ENCODE peak calls at places on chromosome 17, in eight cellular contexts. One of them, this sample, is unnamed. For H3K27me3, the result is how much of the 10 kb centered on the place peaks cover.

GRCh38 chr17:61409301-61410099 is 9.9 kb downstream of the TBX2 start:
- DNase-seq in naive thymus-derived CD4-positive, alpha-beta T cell: no peak
- DNase-seq in heart right ventricle: peak
- DNase-seq in tibial nerve: no peak
- DNase-seq in AG04450: no peak
- DNase-seq in IMR-90: peak
- DNase-seq in body of pancreas: peak
- DNase-seq in left lung: peak
- DNase-seq in this sample: no peak

GRCh38 chr17:71184716-71185115 is 936.1 kb upstream of the SOX9 start:
- DNase-seq in heart right ventricle: no peak
- DNase-seq in IMR-90: no peak
- DNase-seq in AG04450: no peak
- DNase-seq in tibial nerve: no peak
- DNase-seq in left lung: no peak
- DNase-seq in naive thymus-derived CD4-positive, alpha-beta T cell: no peak
- DNase-seq in body of pancreas: no peak
- DNase-seq in this sample: no peak

GRCh38 chr17:5181509-5182305 is 10.0 kb downstream of the ZNF594 start:
- DNase-seq in tibial nerve: no peak
- DNase-seq in IMR-90: no peak
- DNase-seq in heart right ventricle: no peak
- DNase-seq in body of pancreas: no peak
- DNase-seq in left lung: no peak
- DNase-seq in naive thymus-derived CD4-positive, alpha-beta T cell: no peak
- DNase-seq in AG04450: no peak
- DNase-seq in this sample: no peak

GRCh38 chr17:77875881-77876509 is 82.5 kb upstream of the TNRC6C start:
- DNase-seq in heart right ventricle: peak
- DNase-seq in naive thymus-derived CD4-positive, alpha-beta T cell: no peak
- DNase-seq in tibial nerve: no peak
- DNase-seq in body of pancreas: no peak
- DNase-seq in IMR-90: peak
- DNase-seq in AG04450: no peak
- DNase-seq in left lung: no peak
- DNase-seq in this sample: no peak

GRCh38 chr17:330993-331701 is 21.5 kb downstream of the RPH3AL start:
- DNase-seq in body of pancreas: peak
- DNase-seq in naive thymus-derived CD4-positive, alpha-beta T cell: no peak
- DNase-seq in heart right ventricle: peak
- DNase-seq in left lung: no peak
- DNase-seq in IMR-90: no peak
- DNase-seq in tibial nerve: no peak
- DNase-seq in AG04450: no peak
- DNase-seq in this sample: peak

GRCh38 chr17:79027925-79028491 is 4.0 kb downstream of the C1QTNF1 start:
- DNase-seq in IMR-90: no peak
- DNase-seq in body of pancreas: no peak
- DNase-seq in heart right ventricle: peak
- DNase-seq in AG04450: no peak
- DNase-seq in left lung: no peak
- DNase-seq in naive thymus-derived CD4-positive, alpha-beta T cell: no peak
- DNase-seq in tibial nerve: no peak
- DNase-seq in this sample: no peak

GRCh38 chr17:66354981-66355380 is 52.6 kb downstream of the PRKCA start:
- DNase-seq in IMR-90: peak
- DNase-seq in body of pancreas: no peak
- DNase-seq in tibial nerve: no peak
- DNase-seq in heart right ventricle: no peak
- DNase-seq in AG04450: peak
- DNase-seq in naive thymus-derived CD4-positive, alpha-beta T cell: no peak
- DNase-seq in left lung: no peak
- DNase-seq in this sample: no peak

GRCh38 chr17:43545383-43545632 is 832 bp downstream of the ETV4 start:
- DNase-seq in body of pancreas: no peak
- DNase-seq in heart right ventricle: peak
- DNase-seq in AG04450: no peak
- DNase-seq in naive thymus-derived CD4-positive, alpha-beta T cell: no peak
- DNase-seq in tibial nerve: no peak
- DNase-seq in IMR-90: peak
- DNase-seq in left lung: peak
- DNase-seq in this sample: peak

GRCh38 chr17:68291836-68292688 is 767 bp downstream of the ARSG start:
- DNase-seq in left lung: peak
- DNase-seq in body of pancreas: peak
- DNase-seq in IMR-90: peak
- DNase-seq in AG04450: no peak
- DNase-seq in heart right ventricle: peak
- DNase-seq in naive thymus-derived CD4-positive, alpha-beta T cell: peak
- DNase-seq in tibial nerve: peak
- DNase-seq in this sample: peak

GRCh38 chr17:38898812-38899348 is 26.5 kb upstream of the LASP1NB start:
- DNase-seq in AG04450: no peak
- DNase-seq in naive thymus-derived CD4-positive, alpha-beta T cell: peak
- DNase-seq in left lung: peak
- DNase-seq in heart right ventricle: peak
- DNase-seq in body of pancreas: peak
- DNase-seq in IMR-90: no peak
- DNase-seq in tibial nerve: no peak
- DNase-seq in this sample: peak

GRCh38 chr17:43905400-43905984 is 1.8 kb downstream of the MPP2 start:
- DNase-seq in left lung: no peak
- DNase-seq in body of pancreas: no peak
- DNase-seq in tibial nerve: no peak
- DNase-seq in naive thymus-derived CD4-positive, alpha-beta T cell: no peak
- DNase-seq in IMR-90: no peak
- DNase-seq in heart right ventricle: no peak
- DNase-seq in AG04450: no peak
- DNase-seq in this sample: no peak

GRCh38 chr17:72447251-72447640 is 326.4 kb downstream of the SOX9 start:
- DNase-seq in AG04450: no peak
- DNase-seq in body of pancreas: no peak
- DNase-seq in naive thymus-derived CD4-positive, alpha-beta T cell: no peak
- DNase-seq in heart right ventricle: no peak
- DNase-seq in tibial nerve: no peak
- DNase-seq in left lung: no peak
- DNase-seq in IMR-90: no peak
- DNase-seq in this sample: no peak

GRCh38 chr17:81961554-81962498 is 839 bp upstream of the NOTUM start:
- DNase-seq in naive thymus-derived CD4-positive, alpha-beta T cell: no peak
- DNase-seq in heart right ventricle: no peak
- DNase-seq in AG04450: no peak
- DNase-seq in body of pancreas: no peak
- DNase-seq in tibial nerve: no peak
- DNase-seq in IMR-90: no peak
- DNase-seq in left lung: no peak
- DNase-seq in this sample: peak

GRCh38 chr17:40323317-40323716 is 14.3 kb downstream of the RARA start:
- DNase-seq in IMR-90: no peak
- DNase-seq in tibial nerve: no peak
- DNase-seq in naive thymus-derived CD4-positive, alpha-beta T cell: no peak
- DNase-seq in body of pancreas: no peak
- DNase-seq in left lung: peak
- DNase-seq in AG04450: no peak
- DNase-seq in heart right ventricle: no peak
- DNase-seq in this sample: no peak

GRCh38 chr17:76204277-76204676 is 36.0 kb downstream of the RNF157 start:
- DNase-seq in naive thymus-derived CD4-positive, alpha-beta T cell: no peak
- DNase-seq in heart right ventricle: no peak
- DNase-seq in IMR-90: peak
- DNase-seq in AG04450: peak
- DNase-seq in left lung: no peak
- DNase-seq in tibial nerve: no peak
- DNase-seq in body of pancreas: no peak
- DNase-seq in this sample: no peak

GRCh38 chr17:27496971-27497370 is 40.7 kb downstream of the KSR1 start:
- DNase-seq in heart right ventricle: no peak
- DNase-seq in IMR-90: no peak
- DNase-seq in naive thymus-derived CD4-positive, alpha-beta T cell: no peak
- DNase-seq in left lung: no peak
- DNase-seq in body of pancreas: no peak
- DNase-seq in tibial nerve: no peak
- DNase-seq in AG04450: no peak
- DNase-seq in this sample: no peak

GRCh38 chr17:27455914-27456680 is at the start of gene KSR1:
- DNase-seq in heart right ventricle: peak
- DNase-seq in AG04450: no peak
- DNase-seq in body of pancreas: peak
- DNase-seq in IMR-90: peak
- DNase-seq in naive thymus-derived CD4-positive, alpha-beta T cell: peak
- DNase-seq in left lung: peak
- DNase-seq in tibial nerve: peak
- DNase-seq in this sample: peak

GRCh38 chr17:72977768-72978417 is 114.6 kb downstream of the SLC39A11 start:
- DNase-seq in tibial nerve: no peak
- DNase-seq in AG04450: no peak
- DNase-seq in naive thymus-derived CD4-positive, alpha-beta T cell: no peak
- DNase-seq in IMR-90: peak
- DNase-seq in body of pancreas: no peak
- DNase-seq in left lung: no peak
- DNase-seq in heart right ventricle: no peak
- DNase-seq in this sample: no peak

GRCh38 chr17:78341559-78342437 is 18.1 kb downstream of the SOCS3 start:
- DNase-seq in body of pancreas: peak
- DNase-seq in AG04450: no peak
- DNase-seq in left lung: peak
- DNase-seq in tibial nerve: no peak
- DNase-seq in IMR-90: peak
- DNase-seq in naive thymus-derived CD4-positive, alpha-beta T cell: no peak
- DNase-seq in heart right ventricle: peak
- DNase-seq in this sample: no peak

GRCh38 chr17:62824290-62825135 is 16.4 kb upstream of the MARCHF10 start:
- DNase-seq in body of pancreas: no peak
- DNase-seq in heart right ventricle: no peak
- DNase-seq in left lung: no peak
- DNase-seq in tibial nerve: no peak
- DNase-seq in AG04450: peak
- DNase-seq in naive thymus-derived CD4-positive, alpha-beta T cell: no peak
- DNase-seq in IMR-90: peak
- DNase-seq in this sample: no peak

GRCh38 chr17:62966426-62967110 is 533 bp downstream of the TANC2 start:
- DNase-seq in naive thymus-derived CD4-positive, alpha-beta T cell: no peak
- DNase-seq in body of pancreas: peak
- DNase-seq in left lung: peak
- DNase-seq in IMR-90: peak
- DNase-seq in heart right ventricle: peak
- DNase-seq in tibial nerve: peak
- DNase-seq in AG04450: no peak
- DNase-seq in this sample: no peak

GRCh38 chr17:11823862-11824261 is 173.4 kb downstream of the ZNF18 start:
- DNase-seq in body of pancreas: no peak
- DNase-seq in naive thymus-derived CD4-positive, alpha-beta T cell: no peak
- DNase-seq in left lung: no peak
- DNase-seq in IMR-90: no peak
- DNase-seq in heart right ventricle: no peak
- DNase-seq in AG04450: no peak
- DNase-seq in tibial nerve: no peak
- DNase-seq in this sample: no peak
- H3K27ac ChIP-seq in body of pancreas: no peak
- H3K27ac ChIP-seq in naive thymus-derived CD4-positive, alpha-beta T cell: no peak
- H3K27ac ChIP-seq in left lung: no peak
- H3K27ac ChIP-seq in IMR-90: no peak
- H3K27ac ChIP-seq in heart right ventricle: no peak
- H3K27ac ChIP-seq in AG04450: no peak
- H3K27ac ChIP-seq in tibial nerve: no peak
- H3K27ac ChIP-seq in this sample: no peak

GRCh38 chr17:49962599-49963276 is 6.3 kb upstream of the DLX4 start:
- DNase-seq in left lung: no peak
- DNase-seq in naive thymus-derived CD4-positive, alpha-beta T cell: no peak
- DNase-seq in AG04450: no peak
- DNase-seq in tibial nerve: no peak
- DNase-seq in heart right ventricle: no peak
- DNase-seq in body of pancreas: no peak
- DNase-seq in IMR-90: no peak
- DNase-seq in this sample: no peak
- H3K27me3 ChIP-seq in left lung: half or more
- H3K27me3 ChIP-seq in naive thymus-derived CD4-positive, alpha-beta T cell: under half
- H3K27me3 ChIP-seq in AG04450: half or more
- H3K27me3 ChIP-seq in tibial nerve: half or more
- H3K27me3 ChIP-seq in heart right ventricle: half or more
- H3K27me3 ChIP-seq in body of pancreas: under half
- H3K27me3 ChIP-seq in IMR-90: half or more
- H3K27me3 ChIP-seq in this sample: half or more

GRCh38 chr17:7745748-7746470 is 28.4 kb downstream of the DNAH2 start:
- DNase-seq in body of pancreas: peak
- DNase-seq in naive thymus-derived CD4-positive, alpha-beta T cell: no peak
- DNase-seq in heart right ventricle: no peak
- DNase-seq in IMR-90: peak
- DNase-seq in tibial nerve: peak
- DNase-seq in left lung: peak
- DNase-seq in AG04450: peak
- DNase-seq in this sample: no peak
- H3K27ac ChIP-seq in body of pancreas: no peak
- H3K27ac ChIP-seq in naive thymus-derived CD4-positive, alpha-beta T cell: no peak
- H3K27ac ChIP-seq in heart right ventricle: no peak
- H3K27ac ChIP-seq in IMR-90: peak
- H3K27ac ChIP-seq in tibial nerve: peak
- H3K27ac ChIP-seq in left lung: peak
- H3K27ac ChIP-seq in AG04450: no peak
- H3K27ac ChIP-seq in this sample: no peak

GRCh38 chr17:83084621-83085056 is 5.2 kb downstream of the METRNL start:
- DNase-seq in naive thymus-derived CD4-positive, alpha-beta T cell: no peak
- DNase-seq in AG04450: no peak
- DNase-seq in IMR-90: no peak
- DNase-seq in body of pancreas: no peak
- DNase-seq in heart right ventricle: no peak
- DNase-seq in left lung: peak
- DNase-seq in tibial nerve: no peak
- DNase-seq in this sample: no peak

GRCh38 chr17:83083368-83084201 is 4.2 kb downstream of the METRNL start:
- DNase-seq in tibial nerve: no peak
- DNase-seq in naive thymus-derived CD4-positive, alpha-beta T cell: no peak
- DNase-seq in left lung: peak
- DNase-seq in heart right ventricle: no peak
- DNase-seq in AG04450: peak
- DNase-seq in IMR-90: peak
- DNase-seq in body of pancreas: no peak
- DNase-seq in this sample: peak

GRCh38 chr17:83082899-83083367 is 3.5 kb downstream of the METRNL start:
- DNase-seq in AG04450: no peak
- DNase-seq in heart right ventricle: no peak
- DNase-seq in left lung: no peak
- DNase-seq in body of pancreas: no peak
- DNase-seq in tibial nerve: no peak
- DNase-seq in IMR-90: no peak
- DNase-seq in naive thymus-derived CD4-positive, alpha-beta T cell: no peak
- DNase-seq in this sample: no peak

GRCh38 chr17:83085103-83085502 is 5.7 kb downstream of the METRNL start:
- DNase-seq in naive thymus-derived CD4-positive, alpha-beta T cell: no peak
- DNase-seq in IMR-90: no peak
- DNase-seq in heart right ventricle: no peak
- DNase-seq in left lung: no peak
- DNase-seq in AG04450: no peak
- DNase-seq in tibial nerve: no peak
- DNase-seq in body of pancreas: no peak
- DNase-seq in this sample: no peak

DNA sequence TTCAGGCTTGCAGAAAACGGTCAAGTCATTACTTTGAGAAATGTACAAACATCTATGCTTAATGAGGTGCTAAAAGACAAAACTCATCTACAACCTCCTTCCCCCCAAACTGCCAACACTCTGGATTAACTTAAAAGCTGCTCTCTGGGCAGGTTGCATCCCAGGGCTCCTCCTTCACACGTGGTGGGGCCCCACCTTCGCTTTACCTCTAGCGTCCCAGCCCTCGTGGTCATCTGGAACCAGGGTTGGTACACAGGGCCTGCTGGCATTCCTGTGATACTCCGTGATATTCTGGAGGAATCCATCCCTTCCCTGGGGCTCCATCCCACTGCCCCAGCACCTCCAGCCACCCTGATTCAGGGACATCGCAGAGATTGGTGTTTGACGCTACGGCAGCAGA is 4.8 kb downstream of the METRNL start:
- DNase-seq in body of pancreas: no peak
- DNase-seq in tibial nerve: no peak
- DNase-seq in AG04450: no peak
- DNase-seq in left lung: no peak
- DNase-seq in heart right ventricle: no peak
- DNase-seq in IMR-90: no peak
- DNase-seq in naive thymus-derived CD4-positive, alpha-beta T cell: no peak
- DNase-seq in this sample: no peak
- H3K27me3 ChIP-seq in body of pancreas: under half
- H3K27me3 ChIP-seq in tibial nerve: under half
- H3K27me3 ChIP-seq in AG04450: under half
- H3K27me3 ChIP-seq in left lung: under half
- H3K27me3 ChIP-seq in heart right ventricle: under half
- H3K27me3 ChIP-seq in IMR-90: under half
- H3K27me3 ChIP-seq in naive thymus-derived CD4-positive, alpha-beta T cell: under half
- H3K27me3 ChIP-seq in this sample: under half